ENCODE peak calls at places on chromosomes 6 and 20, in five cellular contexts. One of them, this sample, is unnamed.

GRCh38 chr6:113903666-113904330 is 46.7 kb downstream of the MARCKS start:
- DNase-seq in fibroblast of lung: peak; percentile 42
- DNase-seq in SJCRH30: peak; percentile 26
- DNase-seq in CD8-positive, alpha-beta memory T cell: no peak
- DNase-seq in tibial nerve: peak; percentile 38
- DNase-seq in this sample: no peak

GRCh38 chr6:77178821-77179220 is 284.5 kb downstream of the HTR1B start:
- DNase-seq in fibroblast of lung: no peak
- DNase-seq in SJCRH30: no peak
- DNase-seq in CD8-positive, alpha-beta memory T cell: no peak
- DNase-seq in tibial nerve: no peak
- DNase-seq in this sample: no peak

GRCh38 chr20:61813791-61814190 is 251.9 kb downstream of the TAF4 start:
- DNase-seq in fibroblast of lung: no peak
- DNase-seq in SJCRH30: no peak
- DNase-seq in CD8-positive, alpha-beta memory T cell: no peak
- DNase-seq in tibial nerve: no peak
- DNase-seq in this sample: no peak

GRCh38 chr6:96184798-96185197 is 169.0 kb downstream of the FUT9 start:
- DNase-seq in fibroblast of lung: no peak
- DNase-seq in SJCRH30: no peak
- DNase-seq in CD8-positive, alpha-beta memory T cell: no peak
- DNase-seq in tibial nerve: no peak
- DNase-seq in this sample: peak; percentile 93

GRCh38 chr6:104326173-104327001 is 533.3 kb downstream of the HACE1 start:
- DNase-seq in fibroblast of lung: peak; percentile 9
- DNase-seq in SJCRH30: no peak
- DNase-seq in CD8-positive, alpha-beta memory T cell: no peak
- DNase-seq in tibial nerve: peak; percentile 14
- DNase-seq in this sample: no peak

GRCh38 chr6:157682856-157683481 is 140.1 kb upstream of the SNX9 start:
- DNase-seq in fibroblast of lung: peak; percentile 62
- DNase-seq in SJCRH30: no peak
- DNase-seq in CD8-positive, alpha-beta memory T cell: no peak
- DNase-seq in tibial nerve: no peak
- DNase-seq in this sample: no peak

GRCh38 chr6:28080631-28081485 is 490 bp downstream of the ZNF165 start:
- DNase-seq in fibroblast of lung: peak; percentile 99
- DNase-seq in SJCRH30: peak; percentile 90
- DNase-seq in CD8-positive, alpha-beta memory T cell: peak; percentile 95
- DNase-seq in tibial nerve: peak; percentile 96
- DNase-seq in this sample: peak; percentile 92

GRCh38 chr20:51687071-51687470 is 81.1 kb downstream of the ATP9A start:
- DNase-seq in fibroblast of lung: peak; percentile 75
- DNase-seq in SJCRH30: no peak
- DNase-seq in CD8-positive, alpha-beta memory T cell: no peak
- DNase-seq in tibial nerve: no peak
- DNase-seq in this sample: no peak

GRCh38 chr20:34012735-34013134 is 19.0 kb downstream of the RALY start:
- DNase-seq in fibroblast of lung: no peak
- DNase-seq in SJCRH30: no peak
- DNase-seq in CD8-positive, alpha-beta memory T cell: no peak
- DNase-seq in tibial nerve: no peak
- DNase-seq in this sample: no peak

GRCh38 chr20:34012330-34012729 is 18.6 kb downstream of the RALY start:
- DNase-seq in fibroblast of lung: no peak
- DNase-seq in SJCRH30: no peak
- DNase-seq in CD8-positive, alpha-beta memory T cell: no peak
- DNase-seq in tibial nerve: no peak
- DNase-seq in this sample: no peak

GRCh38 chr20:34015401-34016335 is 22.0 kb downstream of the RALY start:
- DNase-seq in fibroblast of lung: no peak
- DNase-seq in SJCRH30: no peak
- DNase-seq in CD8-positive, alpha-beta memory T cell: no peak
- DNase-seq in tibial nerve: no peak
- DNase-seq in this sample: no peak

GRCh38 chr20:34014878-34015277 is 21.2 kb downstream of the RALY start:
- DNase-seq in fibroblast of lung: no peak
- DNase-seq in SJCRH30: no peak
- DNase-seq in CD8-positive, alpha-beta memory T cell: no peak
- DNase-seq in tibial nerve: no peak
- DNase-seq in this sample: no peak

DNA sequence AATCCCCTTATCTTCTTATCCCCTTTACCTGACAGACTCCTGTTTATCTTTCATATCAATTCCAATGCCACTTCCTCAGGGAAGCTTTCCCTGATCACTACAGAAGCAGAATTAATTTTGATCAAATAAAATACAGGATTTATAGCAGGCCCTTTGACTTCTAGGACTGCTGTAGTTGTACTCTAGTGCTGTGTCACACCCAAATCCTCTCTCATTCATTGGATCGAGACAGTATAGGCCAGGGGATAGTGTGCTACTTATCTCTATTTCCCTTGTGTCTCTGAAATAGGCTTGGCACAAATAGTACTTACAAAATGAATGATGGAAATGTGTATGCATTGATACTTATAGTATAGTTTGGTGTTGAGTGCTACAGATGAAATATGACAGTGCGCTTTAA is 19.8 kb downstream of the RALY start:
- DNase-seq in fibroblast of lung: no peak
- DNase-seq in SJCRH30: no peak
- DNase-seq in CD8-positive, alpha-beta memory T cell: no peak
- DNase-seq in tibial nerve: no peak
- DNase-seq in this sample: no peak
- H3K4me1 ChIP-seq in fibroblast of lung: peaks cover 12% of the 10 kb centered on the region
- H3K4me1 ChIP-seq in SJCRH30: peaks cover 12% of the 10 kb centered on the region
- H3K4me1 ChIP-seq in CD8-positive, alpha-beta memory T cell: peaks cover 90% of the 10 kb centered on the region
- H3K4me1 ChIP-seq in tibial nerve: peaks cover 96% of the 10 kb centered on the region
- H3K4me1 ChIP-seq in this sample: peaks cover 13% of the 10 kb centered on the region

GRCh38 chr6:170446841-170447560 is 106.1 kb downstream of the PSMB1 start:
- DNase-seq in fibroblast of lung: no peak
- DNase-seq in SJCRH30: no peak
- DNase-seq in CD8-positive, alpha-beta memory T cell: no peak
- DNase-seq in tibial nerve: no peak
- DNase-seq in this sample: no peak
- H3K27me3 ChIP-seq in fibroblast of lung: no peaks in the 10 kb centered on the region
- H3K27me3 ChIP-seq in SJCRH30: no peaks in the 10 kb centered on the region
- H3K27me3 ChIP-seq in CD8-positive, alpha-beta memory T cell: no peaks in the 10 kb centered on the region
- H3K27me3 ChIP-seq in tibial nerve: no peaks in the 10 kb centered on the region
- H3K27me3 ChIP-seq in this sample: no peaks in the 10 kb centered on the region

DNA sequence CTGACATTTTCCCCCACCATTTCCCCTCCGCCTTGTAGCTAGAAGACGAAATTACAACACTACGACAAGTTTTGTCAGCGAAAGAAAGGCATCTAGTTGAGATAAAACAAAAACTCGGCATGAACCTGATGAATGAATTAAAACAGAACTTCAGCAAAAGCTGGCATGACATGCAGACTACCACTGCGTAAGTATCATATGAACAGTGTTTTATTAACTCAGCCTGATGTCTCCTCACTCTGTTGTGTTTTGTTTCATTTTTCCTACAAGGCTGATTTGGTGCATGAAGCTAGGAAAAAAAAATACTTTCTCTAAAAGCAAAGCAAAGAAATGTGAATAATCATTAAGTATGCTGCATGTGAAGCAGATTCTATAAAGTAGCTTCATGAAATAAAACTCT is 72.7 kb downstream of the HDDC2 start:
- DNase-seq in fibroblast of lung: peak; percentile 16
- DNase-seq in SJCRH30: no peak
- DNase-seq in CD8-positive, alpha-beta memory T cell: no peak
- DNase-seq in tibial nerve: no peak
- DNase-seq in this sample: no peak
- H3K4me3 ChIP-seq in fibroblast of lung: peak overlapping the region; percentile 32
- H3K4me3 ChIP-seq in SJCRH30: no peak overlapping the region
- H3K4me3 ChIP-seq in CD8-positive, alpha-beta memory T cell: no peak overlapping the region
- H3K4me3 ChIP-seq in tibial nerve: no peak overlapping the region
- H3K4me3 ChIP-seq in this sample: no peak overlapping the region

GRCh38 chr20:59936409-59936808 is 3.0 kb upstream of the SYCP2 start:
- DNase-seq in fibroblast of lung: no peak
- DNase-seq in SJCRH30: no peak
- DNase-seq in CD8-positive, alpha-beta memory T cell: no peak
- DNase-seq in tibial nerve: no peak
- DNase-seq in this sample: no peak
- H3K4me1 ChIP-seq in fibroblast of lung: peaks cover 4% of the 10 kb centered on the region
- H3K4me1 ChIP-seq in SJCRH30: peaks cover 8% of the 10 kb centered on the region
- H3K4me1 ChIP-seq in CD8-positive, alpha-beta memory T cell: peaks cover 30% of the 10 kb centered on the region
- H3K4me1 ChIP-seq in tibial nerve: peaks cover 60% of the 10 kb centered on the region
- H3K4me1 ChIP-seq in this sample: peaks cover 26% of the 10 kb centered on the region

GRCh38 chr20:25082498-25082873 is 545 bp upstream of the VSX1 start:
- DNase-seq in fibroblast of lung: no peak
- DNase-seq in SJCRH30: no peak
- DNase-seq in CD8-positive, alpha-beta memory T cell: no peak
- DNase-seq in tibial nerve: no peak
- DNase-seq in this sample: no peak
- H3K27me3 ChIP-seq in fibroblast of lung: peaks cover 75% of the 10 kb centered on the region
- H3K27me3 ChIP-seq in SJCRH30: no peaks in the 10 kb centered on the region
- H3K27me3 ChIP-seq in CD8-positive, alpha-beta memory T cell: peaks cover 57% of the 10 kb centered on the region
- H3K27me3 ChIP-seq in tibial nerve: no peaks in the 10 kb centered on the region
- H3K27me3 ChIP-seq in this sample: peaks cover 77% of the 10 kb centered on the region

DNA sequence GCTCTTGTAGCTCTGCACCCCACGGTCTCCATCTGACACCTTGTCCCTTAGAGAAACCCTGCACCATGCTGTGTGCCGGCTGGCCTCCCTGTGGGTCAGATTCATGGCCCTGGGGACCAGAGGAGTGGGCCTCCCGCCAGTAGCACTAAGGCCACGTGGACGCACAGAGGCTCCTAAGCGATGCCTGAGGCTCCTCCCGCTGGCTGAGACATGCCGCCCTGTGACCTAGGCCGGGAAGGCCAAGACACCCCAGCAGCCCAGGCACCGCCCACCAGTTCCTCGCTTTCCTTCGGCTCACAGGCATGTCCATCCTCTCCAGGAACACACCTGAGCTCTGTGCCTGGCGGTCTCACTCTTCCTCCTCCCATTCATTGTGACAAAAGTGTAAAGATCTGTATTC is 311.0 kb downstream of the THBS2 start:
- DNase-seq in fibroblast of lung: no peak
- DNase-seq in SJCRH30: no peak
- DNase-seq in CD8-positive, alpha-beta memory T cell: no peak
- DNase-seq in tibial nerve: no peak
- DNase-seq in this sample: no peak
- H3K4me3 ChIP-seq in fibroblast of lung: no peak overlapping the region
- H3K4me3 ChIP-seq in SJCRH30: no peak overlapping the region
- H3K4me3 ChIP-seq in CD8-positive, alpha-beta memory T cell: no peak overlapping the region
- H3K4me3 ChIP-seq in tibial nerve: no peak overlapping the region
- H3K4me3 ChIP-seq in this sample: no peak overlapping the region

DNA sequence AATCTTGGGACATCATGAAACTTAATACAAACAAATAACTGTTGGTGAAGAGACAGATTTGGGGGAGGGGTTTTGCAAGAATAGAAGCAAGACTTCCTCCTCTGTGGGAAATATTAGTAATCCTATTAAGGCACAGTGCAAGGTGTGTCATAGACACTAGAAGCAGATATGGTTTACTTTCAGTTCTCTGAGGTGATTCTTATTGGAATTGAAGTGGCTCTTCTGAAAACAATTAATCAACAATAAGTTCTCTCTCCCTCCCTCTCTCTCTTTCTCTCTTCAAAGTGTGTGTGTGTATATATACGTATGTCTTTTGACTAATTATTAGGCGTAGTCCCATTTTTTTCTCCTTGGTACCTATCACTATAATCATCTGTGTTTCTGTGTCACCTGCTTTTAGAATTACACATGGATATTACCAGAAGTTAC is 99.8 kb downstream of the HIVEP2 start:
- DNase-seq in fibroblast of lung: peak; percentile 23
- DNase-seq in SJCRH30: no peak
- DNase-seq in CD8-positive, alpha-beta memory T cell: no peak
- DNase-seq in tibial nerve: no peak
- DNase-seq in this sample: no peak
- H3K4me1 ChIP-seq in fibroblast of lung: peaks cover 29% of the 10 kb centered on the region
- H3K4me1 ChIP-seq in SJCRH30: peaks cover 23% of the 10 kb centered on the region
- H3K4me1 ChIP-seq in CD8-positive, alpha-beta memory T cell: peaks cover 78% of the 10 kb centered on the region
- H3K4me1 ChIP-seq in tibial nerve: peaks cover 80% of the 10 kb centered on the region
- H3K4me1 ChIP-seq in this sample: peaks cover 49% of the 10 kb centered on the region

GRCh38 chr20:46651091-46651962 is at the start of gene SLC13A3:
- DNase-seq in fibroblast of lung: no peak
- DNase-seq in SJCRH30: no peak
- DNase-seq in CD8-positive, alpha-beta memory T cell: no peak
- DNase-seq in tibial nerve: no peak
- DNase-seq in this sample: peak; percentile 27

GRCh38 chr20:46649965-46650542 is 1.2 kb downstream of the SLC13A3 start:
- DNase-seq in fibroblast of lung: no peak
- DNase-seq in SJCRH30: no peak
- DNase-seq in CD8-positive, alpha-beta memory T cell: no peak
- DNase-seq in tibial nerve: no peak
- DNase-seq in this sample: no peak

GRCh38 chr20:46648903-46649649 is 2.2 kb downstream of the SLC13A3 start:
- DNase-seq in fibroblast of lung: no peak
- DNase-seq in SJCRH30: peak; percentile 54
- DNase-seq in CD8-positive, alpha-beta memory T cell: no peak
- DNase-seq in tibial nerve: no peak
- DNase-seq in this sample: no peak

GRCh38 chr20:46649650-46649949 is 1.7 kb downstream of the SLC13A3 start:
- DNase-seq in fibroblast of lung: no peak
- DNase-seq in SJCRH30: no peak
- DNase-seq in CD8-positive, alpha-beta memory T cell: no peak
- DNase-seq in tibial nerve: no peak
- DNase-seq in this sample: no peak

DNA sequence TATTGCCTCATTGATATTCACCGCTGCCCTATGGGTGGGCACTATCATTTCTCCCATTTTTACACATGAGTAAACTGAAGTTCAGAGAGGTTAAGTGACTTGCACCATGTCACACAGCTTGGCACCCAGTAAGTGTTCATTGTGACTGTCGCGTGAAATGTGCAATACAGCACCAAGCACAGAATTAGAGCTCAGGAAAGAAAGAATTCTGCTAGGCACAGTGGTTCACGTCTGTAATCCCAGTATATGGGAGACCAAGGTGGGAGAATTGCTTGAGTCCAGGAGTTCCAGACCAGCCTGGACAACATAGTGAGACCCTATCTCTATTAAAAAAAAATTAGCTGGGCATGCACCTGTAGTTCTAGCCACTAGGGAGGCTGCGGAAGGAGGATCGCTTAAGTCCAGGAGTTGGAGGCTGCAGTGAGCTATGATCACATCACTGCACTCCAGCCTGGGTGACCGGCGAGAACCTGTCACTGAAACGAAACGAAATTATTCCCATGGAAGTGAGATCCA is 626 bp downstream of the SLC13A3 start:
- DNase-seq in fibroblast of lung: no peak
- DNase-seq in SJCRH30: no peak
- DNase-seq in CD8-positive, alpha-beta memory T cell: no peak
- DNase-seq in tibial nerve: no peak
- DNase-seq in this sample: no peak
- H3K27me3 ChIP-seq in fibroblast of lung: peaks cover 4% of the 10 kb centered on the region
- H3K27me3 ChIP-seq in SJCRH30: no peaks in the 10 kb centered on the region
- H3K27me3 ChIP-seq in CD8-positive, alpha-beta memory T cell: no peaks in the 10 kb centered on the region
- H3K27me3 ChIP-seq in tibial nerve: no peaks in the 10 kb centered on the region
- H3K27me3 ChIP-seq in this sample: peaks cover 23% of the 10 kb centered on the region

GRCh38 chr20:328596-329324 is 3.4 kb downstream of the SOX12 start:
- DNase-seq in fibroblast of lung: no peak
- DNase-seq in SJCRH30: no peak
- DNase-seq in CD8-positive, alpha-beta memory T cell: peak; percentile 52
- DNase-seq in tibial nerve: no peak
- DNase-seq in this sample: no peak
- H3K4me3 ChIP-seq in fibroblast of lung: peak overlapping the region; percentile 86
- H3K4me3 ChIP-seq in SJCRH30: no peak overlapping the region
- H3K4me3 ChIP-seq in CD8-positive, alpha-beta memory T cell: no peak overlapping the region
- H3K4me3 ChIP-seq in tibial nerve: no peak overlapping the region
- H3K4me3 ChIP-seq in this sample: peak overlapping the region; percentile 70

GRCh38 chr6:138537090-138537489 is 37.8 kb upstream of the NHSL1 start:
- DNase-seq in fibroblast of lung: peak; percentile 47
- DNase-seq in SJCRH30: no peak
- DNase-seq in CD8-positive, alpha-beta memory T cell: no peak
- DNase-seq in tibial nerve: no peak
- DNase-seq in this sample: no peak
- H3K4me1 ChIP-seq in fibroblast of lung: peaks cover 27% of the 10 kb centered on the region
- H3K4me1 ChIP-seq in SJCRH30: peaks cover 7% of the 10 kb centered on the region
- H3K4me1 ChIP-seq in CD8-positive, alpha-beta memory T cell: no peaks in the 10 kb centered on the region
- H3K4me1 ChIP-seq in tibial nerve: peaks cover 45% of the 10 kb centered on the region
- H3K4me1 ChIP-seq in this sample: peaks cover 43% of the 10 kb centered on the region

This sample was measured in HAP-1.